ENCODE peak calls at places on chromosomes 16 and 17, in eight cellular contexts. One of them, this sample, is unnamed.

GRCh38 chr16:74700206-74701040 is at the start of gene MLKL:
- DNase-seq in heart right ventricle: peak; percentile 39
- DNase-seq in left ventricle myocardium inferior: peak; percentile 55
- DNase-seq in neural progenitor cell: peak; percentile 53
- DNase-seq in ascending aorta: peak; percentile 86
- DNase-seq in A549: peak; percentile 66
- DNase-seq in transverse colon: peak; percentile 70
- DNase-seq in cardiac muscle cell: peak; percentile 44
- DNase-seq in this sample: peak; percentile 81

GRCh38 chr17:55344514-55344997 is 77.1 kb downstream of the MMD start:
- DNase-seq in heart right ventricle: no peak
- DNase-seq in left ventricle myocardium inferior: no peak
- DNase-seq in neural progenitor cell: no peak
- DNase-seq in ascending aorta: no peak
- DNase-seq in A549: no peak
- DNase-seq in transverse colon: no peak
- DNase-seq in cardiac muscle cell: no peak
- DNase-seq in this sample: no peak

GRCh38 chr17:81018044-81018802 is 16.7 kb upstream of the BAIAP2 start:
- DNase-seq in heart right ventricle: no peak
- DNase-seq in left ventricle myocardium inferior: no peak
- DNase-seq in neural progenitor cell: peak; percentile 82
- DNase-seq in ascending aorta: no peak
- DNase-seq in A549: no peak
- DNase-seq in transverse colon: peak; percentile 43
- DNase-seq in cardiac muscle cell: no peak
- DNase-seq in this sample: peak; percentile 93

GRCh38 chr17:44909681-44910144 is 5.6 kb downstream of the GFAP start:
- DNase-seq in heart right ventricle: no peak
- DNase-seq in left ventricle myocardium inferior: no peak
- DNase-seq in neural progenitor cell: no peak
- DNase-seq in ascending aorta: no peak
- DNase-seq in A549: no peak
- DNase-seq in transverse colon: no peak
- DNase-seq in cardiac muscle cell: no peak
- DNase-seq in this sample: peak; percentile 99

GRCh38 chr16:10368984-10369551 is 16.8 kb upstream of the ATF7IP2 start:
- DNase-seq in heart right ventricle: no peak
- DNase-seq in left ventricle myocardium inferior: no peak
- DNase-seq in neural progenitor cell: peak; percentile 48
- DNase-seq in ascending aorta: no peak
- DNase-seq in A549: peak; percentile 34
- DNase-seq in transverse colon: no peak
- DNase-seq in cardiac muscle cell: no peak
- DNase-seq in this sample: no peak

GRCh38 chr16:3582276-3583165 is 5.3 kb upstream of the NLRC3 start:
- DNase-seq in heart right ventricle: no peak
- DNase-seq in left ventricle myocardium inferior: no peak
- DNase-seq in neural progenitor cell: no peak
- DNase-seq in ascending aorta: no peak
- DNase-seq in A549: no peak
- DNase-seq in transverse colon: no peak
- DNase-seq in cardiac muscle cell: no peak
- DNase-seq in this sample: peak; percentile 69

GRCh38 chr17:34781071-34781470 is 180.2 kb downstream of the CCT6B start:
- DNase-seq in heart right ventricle: no peak
- DNase-seq in left ventricle myocardium inferior: no peak
- DNase-seq in neural progenitor cell: no peak
- DNase-seq in ascending aorta: no peak
- DNase-seq in A549: no peak
- DNase-seq in transverse colon: no peak
- DNase-seq in cardiac muscle cell: no peak
- DNase-seq in this sample: no peak

GRCh38 chr16:12398029-12398735 is 405.5 kb downstream of the CPPED1 start:
- DNase-seq in heart right ventricle: no peak
- DNase-seq in left ventricle myocardium inferior: no peak
- DNase-seq in neural progenitor cell: no peak
- DNase-seq in ascending aorta: no peak
- DNase-seq in A549: no peak
- DNase-seq in transverse colon: no peak
- DNase-seq in cardiac muscle cell: no peak
- DNase-seq in this sample: no peak

GRCh38 chr17:66002807-66003206 is 189.1 kb downstream of the CEP112 start:
- DNase-seq in heart right ventricle: no peak
- DNase-seq in left ventricle myocardium inferior: no peak
- DNase-seq in neural progenitor cell: no peak
- DNase-seq in ascending aorta: no peak
- DNase-seq in A549: no peak
- DNase-seq in transverse colon: no peak
- DNase-seq in cardiac muscle cell: no peak
- DNase-seq in this sample: no peak

GRCh38 chr17:62626719-62627218 is 701 bp upstream of the MRC2 start:
- DNase-seq in heart right ventricle: peak; percentile 71
- DNase-seq in left ventricle myocardium inferior: peak; percentile 67
- DNase-seq in neural progenitor cell: peak; percentile 89
- DNase-seq in ascending aorta: peak; percentile 84
- DNase-seq in A549: peak; percentile 81
- DNase-seq in transverse colon: no peak
- DNase-seq in cardiac muscle cell: peak; percentile 63
- DNase-seq in this sample: peak; percentile 95

GRCh38 chr17:4833941-4834501 is 881 bp downstream of the MINK1 start:
- DNase-seq in heart right ventricle: peak; percentile 38
- DNase-seq in left ventricle myocardium inferior: no peak
- DNase-seq in neural progenitor cell: peak; percentile 15
- DNase-seq in ascending aorta: peak; percentile 69
- DNase-seq in A549: peak; percentile 26
- DNase-seq in transverse colon: peak; percentile 47
- DNase-seq in cardiac muscle cell: peak; percentile 58
- DNase-seq in this sample: peak; percentile 81

GRCh38 chr17:28370035-28370743 is at the start of gene VTN:
- DNase-seq in heart right ventricle: peak; percentile 63
- DNase-seq in left ventricle myocardium inferior: peak; percentile 46
- DNase-seq in neural progenitor cell: peak; percentile 84
- DNase-seq in ascending aorta: peak; percentile 83
- DNase-seq in A549: peak; percentile 90
- DNase-seq in transverse colon: no peak
- DNase-seq in cardiac muscle cell: peak; percentile 70
- DNase-seq in this sample: peak; percentile 78

GRCh38 chr16:69688589-69688988 is 37.8 kb downstream of the NQO1 start:
- DNase-seq in heart right ventricle: no peak
- DNase-seq in left ventricle myocardium inferior: no peak
- DNase-seq in neural progenitor cell: no peak
- DNase-seq in ascending aorta: no peak
- DNase-seq in A549: no peak
- DNase-seq in transverse colon: no peak
- DNase-seq in cardiac muscle cell: no peak
- DNase-seq in this sample: no peak

GRCh38 chr16:71929048-71929447 is 33.7 kb downstream of the IST1 start:
- DNase-seq in heart right ventricle: peak; percentile 33
- DNase-seq in left ventricle myocardium inferior: no peak
- DNase-seq in neural progenitor cell: no peak
- DNase-seq in ascending aorta: no peak
- DNase-seq in A549: no peak
- DNase-seq in transverse colon: peak; percentile 26
- DNase-seq in cardiac muscle cell: peak; percentile 42
- DNase-seq in this sample: peak; percentile 75

GRCh38 chr17:7176870-7177209 is 2.3 kb downstream of the ASGR1 start:
- DNase-seq in heart right ventricle: no peak
- DNase-seq in left ventricle myocardium inferior: no peak
- DNase-seq in neural progenitor cell: peak; percentile 60
- DNase-seq in ascending aorta: no peak
- DNase-seq in A549: no peak
- DNase-seq in transverse colon: no peak
- DNase-seq in cardiac muscle cell: peak; percentile 67
- DNase-seq in this sample: no peak

GRCh38 chr17:68606451-68607307 is 5.5 kb upstream of the FAM20A start:
- DNase-seq in heart right ventricle: no peak
- DNase-seq in left ventricle myocardium inferior: no peak
- DNase-seq in neural progenitor cell: no peak
- DNase-seq in ascending aorta: no peak
- DNase-seq in A549: no peak
- DNase-seq in transverse colon: no peak
- DNase-seq in cardiac muscle cell: no peak
- DNase-seq in this sample: no peak

GRCh38 chr16:74830646-74831045 is 56.0 kb upstream of the FA2H start:
- DNase-seq in heart right ventricle: no peak
- DNase-seq in left ventricle myocardium inferior: no peak
- DNase-seq in neural progenitor cell: no peak
- DNase-seq in ascending aorta: no peak
- DNase-seq in A549: no peak
- DNase-seq in transverse colon: no peak
- DNase-seq in cardiac muscle cell: no peak
- DNase-seq in this sample: no peak

GRCh38 chr17:42190491-42191180 is 3.7 kb downstream of the GHDC start:
- DNase-seq in heart right ventricle: no peak
- DNase-seq in left ventricle myocardium inferior: no peak
- DNase-seq in neural progenitor cell: no peak
- DNase-seq in ascending aorta: no peak
- DNase-seq in A549: no peak
- DNase-seq in transverse colon: no peak
- DNase-seq in cardiac muscle cell: no peak
- DNase-seq in this sample: no peak

DNA sequence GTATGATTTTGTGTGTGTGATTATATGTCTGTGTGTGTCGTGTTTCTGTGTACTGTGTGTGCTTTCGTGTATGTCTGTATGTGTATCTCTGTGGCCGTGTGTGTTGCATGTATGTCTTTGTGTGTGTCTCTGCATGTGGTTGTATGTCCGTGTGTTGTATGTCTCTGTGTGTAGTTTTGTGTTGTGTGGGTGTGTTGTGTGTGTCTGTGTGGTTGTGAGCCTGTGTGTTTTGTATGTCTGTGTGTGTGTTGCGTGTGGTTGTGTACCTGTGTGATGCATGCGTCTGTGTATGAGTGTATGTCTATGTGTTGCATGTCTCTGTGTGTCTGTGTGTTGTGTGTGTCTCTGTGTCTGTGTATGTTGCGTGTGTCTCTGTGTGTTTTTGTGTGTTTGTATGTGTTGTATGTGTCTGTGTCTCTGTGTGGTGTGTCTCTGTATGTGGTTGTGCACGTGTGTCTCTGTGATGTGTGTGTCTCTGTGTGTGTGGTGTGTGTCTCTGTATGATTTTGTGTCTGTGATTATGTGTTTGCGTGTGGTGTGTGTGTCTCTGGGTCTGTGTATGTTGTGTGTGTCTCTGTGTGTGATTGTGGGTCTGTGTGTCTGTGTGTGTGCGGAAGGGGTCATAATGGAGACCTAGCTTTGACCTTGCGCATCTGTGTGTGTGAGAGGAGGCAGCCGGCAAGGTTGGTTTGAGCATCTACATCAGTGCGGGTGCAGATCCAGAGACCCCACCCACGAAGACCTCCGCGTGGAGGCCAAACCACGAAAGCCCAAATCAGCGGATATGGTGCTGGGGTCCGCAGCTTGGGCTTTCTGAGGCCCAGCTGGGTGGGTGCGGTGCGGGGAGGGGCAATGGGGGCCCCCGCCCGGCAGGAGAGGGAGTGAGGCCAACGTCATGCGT is 212.6 kb upstream of the GSE1 start:
- DNase-seq in heart right ventricle: no peak
- DNase-seq in left ventricle myocardium inferior: peak; percentile 3
- DNase-seq in neural progenitor cell: no peak
- DNase-seq in ascending aorta: no peak
- DNase-seq in A549: no peak
- DNase-seq in transverse colon: no peak
- DNase-seq in cardiac muscle cell: no peak
- DNase-seq in this sample: no peak
- TF ChIP-seq CTCF in heart right ventricle: no peak
- TF ChIP-seq CTCF in left ventricle myocardium inferior: no peak
- TF ChIP-seq CTCF in neural progenitor cell: no peak
- TF ChIP-seq CTCF in ascending aorta: no peak
- TF ChIP-seq CTCF in A549: no peak
- TF ChIP-seq CTCF in transverse colon: no peak
- TF ChIP-seq CTCF in cardiac muscle cell: no peak
- TF ChIP-seq CTCF in this sample: no peak

DNA sequence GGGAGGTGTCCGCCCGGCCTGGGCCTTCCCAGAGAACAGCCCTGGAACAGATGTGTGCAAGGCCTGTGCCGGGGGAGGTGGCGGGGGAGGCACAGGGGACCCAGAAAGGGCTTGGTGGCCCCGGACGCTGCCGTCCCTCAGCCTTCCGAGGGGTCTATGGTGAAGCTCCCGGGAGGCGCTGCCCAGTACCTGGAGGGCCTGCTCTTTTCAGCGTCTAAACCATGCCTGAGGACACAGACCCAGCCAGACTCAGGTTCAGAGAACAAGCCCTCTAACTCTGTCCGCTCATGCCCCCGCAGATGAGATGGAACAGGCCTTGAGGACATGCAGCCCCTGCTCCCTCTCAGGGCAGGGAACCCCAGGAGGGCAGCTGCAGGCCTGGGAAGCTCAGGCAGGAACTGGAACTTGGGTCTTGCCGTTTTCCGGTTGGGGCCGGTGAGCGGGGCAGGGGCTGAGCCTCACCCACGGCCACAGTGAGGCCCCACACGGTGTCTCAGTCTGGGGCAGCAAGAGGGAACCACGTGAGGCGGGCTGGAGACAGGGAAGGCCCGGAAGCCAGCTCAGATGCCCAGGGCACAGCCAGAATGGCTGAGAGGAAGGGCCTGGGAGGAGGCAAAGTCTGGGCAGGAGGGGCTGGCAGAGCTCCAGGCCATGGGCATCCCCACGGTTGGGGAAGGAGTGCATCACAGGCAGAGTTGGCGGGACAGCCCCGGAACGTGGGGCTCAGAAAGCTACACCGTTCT is 12.5 kb downstream of the SLC16A3 start:
- DNase-seq in heart right ventricle: peak; percentile 76
- DNase-seq in left ventricle myocardium inferior: peak; percentile 82
- DNase-seq in neural progenitor cell: no peak
- DNase-seq in ascending aorta: peak; percentile 91
- DNase-seq in A549: peak; percentile 74
- DNase-seq in transverse colon: peak; percentile 68
- DNase-seq in cardiac muscle cell: no peak
- DNase-seq in this sample: peak; percentile 95
- H3K4me1 ChIP-seq in heart right ventricle: peaks cover 76% of the 10 kb centered on the region
- H3K4me1 ChIP-seq in left ventricle myocardium inferior: peaks cover 90% of the 10 kb centered on the region
- H3K4me1 ChIP-seq in neural progenitor cell: peaks cover 7% of the 10 kb centered on the region
- H3K4me1 ChIP-seq in ascending aorta: peaks cover 50% of the 10 kb centered on the region
- H3K4me1 ChIP-seq in A549: peaks cover 82% of the 10 kb centered on the region
- H3K4me1 ChIP-seq in transverse colon: peaks cover 56% of the 10 kb centered on the region
- H3K4me1 ChIP-seq in cardiac muscle cell: peaks cover 55% of the 10 kb centered on the region
- H3K4me1 ChIP-seq in this sample: peaks cover 39% of the 10 kb centered on the region

GRCh38 chr17:78602246-78602645 is 25.1 kb upstream of the DNAH17 start:
- DNase-seq in heart right ventricle: no peak
- DNase-seq in left ventricle myocardium inferior: no peak
- DNase-seq in neural progenitor cell: no peak
- DNase-seq in ascending aorta: no peak
- DNase-seq in A549: no peak
- DNase-seq in transverse colon: no peak
- DNase-seq in cardiac muscle cell: no peak
- DNase-seq in this sample: no peak
- H3K27ac ChIP-seq in heart right ventricle: no peak overlapping the region
- H3K27ac ChIP-seq in left ventricle myocardium inferior: no peak overlapping the region
- H3K27ac ChIP-seq in neural progenitor cell: no peak overlapping the region
- H3K27ac ChIP-seq in ascending aorta: no peak overlapping the region
- H3K27ac ChIP-seq in A549: peak overlapping the region; percentile 94
- H3K27ac ChIP-seq in transverse colon: no peak overlapping the region
- H3K27ac ChIP-seq in cardiac muscle cell: no peak overlapping the region
- H3K27ac ChIP-seq in this sample: no peak overlapping the region

DNA sequence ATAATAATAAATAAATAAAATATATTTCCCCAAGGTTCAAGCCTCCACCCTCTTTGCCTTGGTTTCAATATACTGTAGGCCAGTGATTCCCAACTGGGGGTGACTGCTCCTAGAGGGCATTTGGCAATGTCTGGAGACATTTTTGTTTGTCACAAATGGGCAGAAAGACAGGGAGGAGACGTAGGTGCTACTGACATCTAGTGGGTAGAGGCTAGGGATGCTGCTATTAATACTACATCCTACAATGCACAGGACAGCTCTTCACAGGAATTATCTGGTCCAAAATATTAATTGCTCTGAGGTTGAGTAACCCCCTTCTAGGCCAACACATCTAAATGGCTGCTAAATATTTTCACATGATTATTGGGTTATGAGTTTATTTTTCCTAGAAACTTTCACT is 12.8 kb upstream of the PRR14 start:
- DNase-seq in heart right ventricle: no peak
- DNase-seq in left ventricle myocardium inferior: no peak
- DNase-seq in neural progenitor cell: peak; percentile 47
- DNase-seq in ascending aorta: no peak
- DNase-seq in A549: peak; percentile 82
- DNase-seq in transverse colon: no peak
- DNase-seq in cardiac muscle cell: no peak
- DNase-seq in this sample: no peak
- TF ChIP-seq CTCF in heart right ventricle: no peak
- TF ChIP-seq CTCF in left ventricle myocardium inferior: peak; percentile 26
- TF ChIP-seq CTCF in neural progenitor cell: peak; percentile 55
- TF ChIP-seq CTCF in ascending aorta: no peak
- TF ChIP-seq CTCF in A549: peak; percentile 57
- TF ChIP-seq CTCF in transverse colon: peak; percentile 12
- TF ChIP-seq CTCF in cardiac muscle cell: peak; percentile 54
- TF ChIP-seq CTCF in this sample: peak; percentile 63

This sample was measured in osteoblast.